ENCODE peak calls at places on chromosomes 13 and 19, in nine cellular contexts. T is upper lobe of right lung, N is stomach, R is endodermal cell, D is left ventricle myocardium inferior, Q is ovary, X is psoas muscle, E is tibial artery, G is endothelial cell of umbilical vein. F is an unnamed sample. For H3K4me1, the result is how much of the 10 kb centered on the place peaks cover.

GRCh38 chr13:76438050-76438449 is 448.2 kb downstream of the KCTD12 start:
- DNase-seq in X (no peak), G (no peak), E (no peak), Q (no peak), D (no peak), R (no peak), N (no peak), T (no peak), F (no peak)

GRCh38 chr19:52094526-52094925 is 1.0 kb downstream of the ZNF841 start:
- DNase-seq in R (peak), G (no peak), E (no peak), X (no peak), N (no peak), T (no peak), D (no peak), Q (no peak), F (peak)

GRCh38 chr13:33610471-33611015 is 207.4 kb upstream of the RFC3 start:
- DNase-seq in R (peak), D (peak), G (no peak), X (peak), T (no peak), N (no peak), E (peak), Q (no peak), F (peak)

GRCh38 chr19:5718579-5719273 is 1.2 kb downstream of the LONP1 start:
- DNase-seq in X (no peak), E (no peak), D (no peak), N (no peak), R (no peak), Q (no peak), T (no peak), G (peak), F (no peak)

GRCh38 chr19:9768175-9769112 is at the start of gene ZNF846:
- DNase-seq in G (peak), N (peak), R (peak), T (peak), Q (peak), E (peak), D (peak), X (peak), F (peak)

GRCh38 chr19:50331187-50332013 is 2.2 kb upstream of the KCNC3 start:
- DNase-seq in T (peak), X (no peak), G (no peak), Q (no peak), R (peak), E (no peak), N (no peak), D (no peak), F (no peak)

GRCh38 chr19:49579947-49580263 is 451 bp downstream of the NOSIP start:
- DNase-seq in D (no peak), Q (no peak), N (no peak), E (no peak), T (no peak), G (no peak), R (no peak), X (no peak), F (no peak)

GRCh38 chr13:83503424-83503823 is 378.9 kb downstream of the SLITRK1 start:
- DNase-seq in G (no peak), R (no peak), Q (no peak), T (no peak), X (no peak), D (no peak), E (no peak), N (no peak), F (no peak)

DNA sequence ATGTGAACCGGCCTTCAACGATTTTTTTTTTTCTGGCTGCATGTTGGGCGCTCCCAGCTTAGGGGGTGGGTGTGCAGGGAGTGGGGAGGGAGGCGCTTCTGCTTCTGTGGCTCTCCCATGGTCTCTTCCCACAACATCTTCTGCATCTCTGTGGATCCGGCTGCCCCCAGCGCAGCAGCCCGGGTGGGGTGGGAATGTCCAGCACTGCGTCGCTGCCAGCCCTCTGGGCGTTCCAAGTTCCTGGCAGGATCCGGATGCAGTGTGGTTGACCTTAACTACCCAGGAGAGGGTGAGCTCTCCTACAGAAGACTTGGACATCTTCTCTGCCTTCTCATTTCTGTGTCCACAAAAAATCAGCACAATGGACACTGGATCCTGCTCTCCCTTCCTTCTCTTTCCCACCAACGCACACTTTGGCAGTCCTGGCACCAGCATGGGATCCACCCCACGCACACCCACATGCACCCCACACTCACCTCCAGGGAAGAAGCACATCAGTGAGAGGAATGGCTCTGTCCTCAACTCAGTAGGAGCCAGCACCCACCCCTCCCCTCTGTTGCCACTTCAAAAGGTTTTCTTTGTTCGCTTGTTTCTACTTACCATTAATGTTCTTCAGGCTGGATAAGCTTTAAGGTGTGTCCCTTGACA is 177.3 kb downstream of the COL4A1 start:
- DNase-seq in E (no peak), T (no peak), G (no peak), Q (no peak), D (no peak), N (no peak), X (no peak), R (no peak), F (no peak)
- H3K4me1 ChIP-seq in E (under half), T (under half), G (under half), Q (under half), D (half or more), N (under half), X (under half), R (under half), F (under half)

DNA sequence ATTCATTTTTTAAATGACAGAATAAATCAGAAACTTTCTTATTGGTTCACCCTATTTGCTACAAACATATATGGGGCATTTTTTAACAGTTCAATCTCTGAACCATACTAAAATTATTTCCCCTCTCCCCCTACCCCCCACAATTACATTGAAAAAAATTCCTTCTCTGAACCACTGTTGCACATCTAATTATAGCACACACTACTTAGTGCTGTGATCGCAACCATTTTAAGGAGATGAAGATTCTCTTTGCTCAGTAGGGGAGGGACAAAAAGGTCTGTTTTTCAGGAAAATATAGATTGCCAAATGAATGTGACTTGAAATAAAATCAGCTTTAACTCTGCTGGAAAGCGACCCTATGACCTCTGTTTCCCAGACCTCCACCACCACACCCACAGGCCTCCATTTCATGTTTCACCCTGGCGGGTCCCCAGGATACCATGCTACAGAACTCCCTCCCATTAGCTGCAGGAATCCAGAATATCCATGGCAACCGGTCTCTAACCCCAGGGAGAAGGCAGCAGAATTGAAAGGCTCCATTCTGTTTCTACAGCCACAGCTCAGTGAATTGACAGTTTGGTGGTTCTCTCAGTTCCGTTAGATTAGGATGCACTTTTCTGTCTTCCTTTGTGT is 286.4 kb downstream of the TBC1D4 start:
- DNase-seq in R (peak), N (no peak), Q (no peak), G (no peak), E (no peak), D (no peak), T (no peak), X (no peak), F (no peak)
- H3K4me3 ChIP-seq in R (no peak), N (no peak), Q (no peak), G (no peak), E (no peak), D (no peak), T (no peak), X (peak), F (no peak)

GRCh38 chr13:111658150-111659100 is 338.0 kb downstream of the TEX29 start:
- DNase-seq in Q (peak), D (no peak), N (no peak), T (no peak), R (peak), G (no peak), E (no peak), X (no peak), F (no peak)

GRCh38 chr13:111661052-111661451 is 340.6 kb downstream of the TEX29 start:
- DNase-seq in G (no peak), T (no peak), Q (peak), R (no peak), E (no peak), N (no peak), X (no peak), D (no peak), F (no peak)

GRCh38 chr13:111659236-111659635 is 338.8 kb downstream of the TEX29 start:
- DNase-seq in T (no peak), G (no peak), Q (peak), N (no peak), R (peak), D (no peak), X (no peak), E (no peak), F (no peak)

GRCh38 chr13:111661776-111662175 is 341.3 kb downstream of the TEX29 start:
- DNase-seq in R (no peak), X (no peak), N (no peak), D (no peak), Q (no peak), G (no peak), E (no peak), T (no peak), F (no peak)

GRCh38 chr13:111659842-111660241 is 339.4 kb downstream of the TEX29 start:
- DNase-seq in X (no peak), D (peak), G (no peak), Q (peak), N (no peak), R (no peak), E (no peak), T (no peak), F (no peak)
- H3K27ac ChIP-seq in X (no peak), D (no peak), G (no peak), Q (no peak), N (no peak), R (no peak), E (no peak), T (no peak), F (no peak)

DNA sequence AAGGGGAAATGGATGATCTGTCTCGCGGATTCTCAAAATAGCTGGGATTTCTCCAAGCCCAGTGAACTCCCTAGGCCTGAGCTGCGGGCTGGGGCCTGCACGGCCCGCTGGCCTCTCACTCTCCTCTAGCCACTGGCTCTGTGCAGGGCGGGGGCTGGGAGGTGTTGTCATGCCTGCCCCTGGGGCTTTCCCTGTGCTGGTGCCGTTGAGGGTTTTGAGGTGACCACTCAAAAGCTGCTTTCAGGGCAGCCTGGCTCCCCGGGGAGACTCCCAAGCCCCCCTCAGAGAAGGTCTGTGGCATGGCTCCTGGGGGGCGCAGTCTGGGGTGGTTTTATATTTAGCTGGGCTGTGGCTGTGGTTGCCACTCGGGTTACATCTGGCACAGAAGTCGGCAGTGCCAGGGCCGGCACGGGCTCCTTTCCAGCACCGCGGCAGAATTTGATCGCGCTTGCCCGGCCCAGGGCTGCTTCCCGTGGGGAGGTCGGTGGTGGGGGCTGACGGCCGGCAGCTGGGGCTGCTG is 10.0 kb downstream of the NDUFB7 start:
- DNase-seq in D (peak), R (peak), X (peak), Q (no peak), G (no peak), E (peak), T (no peak), N (peak), F (no peak)
- H3K4me1 ChIP-seq in D (half or more), R (under half), X (under half), Q (under half), G (under half), E (under half), T (under half), N (under half), F (under half)